ENCODE peak calls at places on chromosomes 16 and 17, in five cellular contexts. I is NCI-H2107; N is neuronal stem cell; Y is activated CD4-positive, alpha-beta T cell treated with anti-CD3 and anti-CD28 coated beads for 48 hours; U is substantia nigra. J is an unnamed sample.

GRCh38 chr17:5249615-5250014 is 15.0 kb upstream of the SCIMP start:
- DNase-seq in I (no peak), U (no peak), N (peak), Y (peak), J (peak)

GRCh38 chr16:71528863-71529262 is 2.6 kb downstream of the CHST4 start:
- DNase-seq in N (no peak), I (no peak), Y (no peak), U (no peak), J (no peak)

GRCh38 chr16:88983771-88984687 is 7.0 kb upstream of the CBFA2T3 start:
- DNase-seq in U (no peak), N (no peak), I (no peak), Y (no peak), J (peak)

GRCh38 chr17:80063815-80064585 is 27.6 kb downstream of the CCDC40 start:
- DNase-seq in N (no peak), I (no peak), Y (no peak), U (no peak), J (no peak)

GRCh38 chr16:70470927-70471341 is 16.5 kb downstream of the FCSK start:
- DNase-seq in I (no peak), N (peak), Y (no peak), U (no peak), J (no peak)

GRCh38 chr17:38707678-38708351 is 2.7 kb downstream of the MLLT6 start:
- DNase-seq in N (no peak), U (no peak), I (no peak), Y (no peak), J (no peak)

GRCh38 chr16:10999313-10999712 is 54.9 kb downstream of the CLEC16A start:
- DNase-seq in I (no peak), N (no peak), Y (no peak), U (no peak), J (no peak)

GRCh38 chr16:56862776-56863175 is 2.2 kb upstream of the SLC12A3 start:
- DNase-seq in Y (no peak), U (no peak), N (no peak), I (no peak), J (no peak)

GRCh38 chr17:30957741-30958140 is 13.1 kb upstream of the RNF135 start:
- DNase-seq in U (no peak), I (no peak), N (no peak), Y (no peak), J (no peak)

GRCh38 chr17:82321947-82322466 is 4.6 kb upstream of the CD7 start:
- DNase-seq in U (no peak), Y (peak), N (no peak), I (no peak), J (no peak)

GRCh38 chr16:4859190-4859899 is 12.1 kb downstream of the UBN1 start:
- DNase-seq in I (no peak), U (no peak), N (no peak), Y (no peak), J (no peak)

GRCh38 chr17:72901098-72901497 is 191.4 kb downstream of the SLC39A11 start:
- DNase-seq in N (no peak), I (no peak), Y (no peak), U (no peak), J (no peak)

GRCh38 chr16:57826706-57827625 is 24.7 kb upstream of the KIFC3 start:
- DNase-seq in U (no peak), N (no peak), Y (no peak), I (no peak), J (no peak)

GRCh38 chr16:83717814-83718213 is 90.0 kb upstream of the HSBP1 start:
- DNase-seq in N (no peak), Y (no peak), I (no peak), U (no peak), J (no peak)

GRCh38 chr17:41064301-41064700 is 1.4 kb downstream of the KRTAP2-4 start:
- DNase-seq in N (no peak), Y (no peak), I (no peak), U (no peak), J (no peak)

GRCh38 chr16:11136600-11136999 is 119.4 kb downstream of the SOCS1 start:
- DNase-seq in Y (no peak), U (no peak), N (no peak), I (no peak), J (no peak)

GRCh38 chr17:40530988-40531971 is 29.9 kb upstream of the TNS4 start:
- DNase-seq in N (no peak), Y (peak), U (no peak), I (no peak), J (peak)

GRCh38 chr17:58284613-58285421 is 4.1 kb upstream of the MPO start:
- DNase-seq in Y (no peak), N (no peak), U (no peak), I (no peak), J (no peak)

GRCh38 chr16:14502256-14502875 is 127.7 kb downstream of the PARN start:
- DNase-seq in I (no peak), U (no peak), N (no peak), Y (no peak), J (no peak)

GRCh38 chr17:7912927-7913524 is 3.1 kb downstream of the RNF227 start:
- DNase-seq in N (peak), I (no peak), U (no peak), Y (peak), J (peak)

GRCh38 chr16:59881366-59881765 is 1147.2 kb upstream of the GOT2 start:
- DNase-seq in I (no peak), N (no peak), Y (no peak), U (no peak), J (no peak)

GRCh38 chr16:27642753-27643152 is 92.8 kb downstream of the KATNIP start:
- DNase-seq in N (no peak), U (no peak), Y (peak), I (no peak), J (peak)

J was measured in stimulated activated naive CD8-positive, alpha-beta T cell treated with anti-CD3 and anti-CD28 coated beads, Interleukin-15, Interleukin-2, amounts not matched to agents 100 U/mL and 50 U/mL, for 24 hours.